ENCODE peak calls at places on chromosomes 13 and 19, in four cellular contexts. One of them, this sample, is unnamed.

GRCh38 chr13:90299238-90299637 is 1048.2 kb upstream of the MIR17HG start:
- DNase-seq in K562: no peak
- DNase-seq in H1: no peak
- DNase-seq in GM12878: no peak
- DNase-seq in this sample: no peak

GRCh38 chr13:44726214-44726613 is 150.1 kb upstream of the TSC22D1 start:
- DNase-seq in K562: no peak
- DNase-seq in H1: no peak
- DNase-seq in GM12878: no peak
- DNase-seq in this sample: no peak

GRCh38 chr13:76226941-76227340 is 590.8 kb downstream of the LMO7 start:
- DNase-seq in K562: no peak
- DNase-seq in H1: no peak
- DNase-seq in GM12878: no peak
- DNase-seq in this sample: no peak

GRCh38 chr13:94254737-94255136 is 224.7 kb downstream of the DCT start:
- DNase-seq in K562: no peak
- DNase-seq in H1: no peak
- DNase-seq in GM12878: no peak
- DNase-seq in this sample: no peak

GRCh38 chr13:21625366-21625765 is 21.4 kb upstream of the MICU2 start:
- DNase-seq in K562: peak
- DNase-seq in H1: no peak
- DNase-seq in GM12878: no peak
- DNase-seq in this sample: peak

GRCh38 chr19:10316229-10317044 is 622 bp upstream of the FDX2 start:
- DNase-seq in K562: peak
- DNase-seq in H1: no peak
- DNase-seq in GM12878: no peak
- DNase-seq in this sample: no peak

GRCh38 chr13:69585656-69586055 is 522.0 kb upstream of the ATXN8OS start:
- DNase-seq in K562: no peak
- DNase-seq in H1: no peak
- DNase-seq in GM12878: no peak
- DNase-seq in this sample: no peak

GRCh38 chr13:51785592-51786424 is 18.2 kb downstream of the DHRS12 start:
- DNase-seq in K562: peak
- DNase-seq in H1: no peak
- DNase-seq in GM12878: no peak
- DNase-seq in this sample: no peak

GRCh38 chr19:8395621-8396082 is 5.5 kb downstream of the RAB11B start:
- DNase-seq in K562: no peak
- DNase-seq in H1: no peak
- DNase-seq in GM12878: no peak
- DNase-seq in this sample: no peak

GRCh38 chr13:50843256-50844043 is at the start of gene DLEU7:
- DNase-seq in K562: no peak
- DNase-seq in H1: peak
- DNase-seq in GM12878: no peak
- DNase-seq in this sample: no peak

GRCh38 chr13:110226051-110226562 is 80.8 kb downstream of the COL4A1 start:
- DNase-seq in K562: no peak
- DNase-seq in H1: no peak
- DNase-seq in GM12878: no peak
- DNase-seq in this sample: no peak

GRCh38 chr13:44906758-44907157 is 82.5 kb downstream of the NUFIP1 start:
- DNase-seq in K562: no peak
- DNase-seq in H1: no peak
- DNase-seq in GM12878: no peak
- DNase-seq in this sample: no peak

GRCh38 chr19:19627716-19628498 is at the start of gene LPAR2:
- DNase-seq in K562: no peak
- DNase-seq in H1: peak
- DNase-seq in GM12878: no peak
- DNase-seq in this sample: peak
- TF ChIP-seq EGR1 in K562: no peak
- TF ChIP-seq EGR1 in H1: no peak
- TF ChIP-seq EGR1 in GM12878: no peak
- TF ChIP-seq EGR1 in this sample: no peak

GRCh38 chr13:100527644-100528043 is 60.9 kb downstream of the GGACT start:
- DNase-seq in K562: no peak
- DNase-seq in H1: no peak
- DNase-seq in GM12878: no peak
- DNase-seq in this sample: no peak

GRCh38 chr13:100528820-100529219 is 59.8 kb downstream of the GGACT start:
- DNase-seq in K562: no peak
- DNase-seq in H1: no peak
- DNase-seq in GM12878: no peak
- DNase-seq in this sample: no peak

GRCh38 chr13:100526299-100527030 is 62.1 kb downstream of the GGACT start:
- DNase-seq in K562: no peak
- DNase-seq in H1: no peak
- DNase-seq in GM12878: no peak
- DNase-seq in this sample: no peak

GRCh38 chr13:100529666-100530065 is 58.9 kb downstream of the GGACT start:
- DNase-seq in K562: no peak
- DNase-seq in H1: peak
- DNase-seq in GM12878: no peak
- DNase-seq in this sample: no peak

DNA sequence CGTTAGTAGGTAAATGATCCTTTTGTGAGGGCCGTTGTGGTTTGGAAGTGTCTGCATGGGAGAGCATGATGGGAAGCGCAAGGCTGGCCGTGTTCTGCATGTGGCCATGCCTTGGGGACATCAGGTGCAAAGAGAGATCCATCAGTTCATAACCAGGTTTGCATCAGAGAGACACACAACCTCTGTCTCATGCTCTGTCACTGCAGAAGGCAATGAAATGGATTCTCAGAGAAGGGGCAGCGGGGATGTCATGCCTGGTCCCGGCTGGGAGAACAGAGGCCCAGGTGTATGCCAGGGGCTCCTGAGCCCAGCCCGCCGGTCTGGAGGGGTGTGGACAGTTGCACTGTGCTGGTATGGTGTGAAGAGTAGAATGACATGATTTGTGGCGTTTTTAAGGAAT is 60.2 kb downstream of the GGACT start:
- DNase-seq in K562: no peak
- DNase-seq in H1: no peak
- DNase-seq in GM12878: no peak
- DNase-seq in this sample: no peak
- H3K4me3 ChIP-seq in K562: no peak
- H3K4me3 ChIP-seq in H1: no peak
- H3K4me3 ChIP-seq in GM12878: no peak
- H3K4me3 ChIP-seq in this sample: no peak

GRCh38 chr19:37972803-37973202 is 65.8 kb downstream of the SIPA1L3 start:
- DNase-seq in K562: no peak
- DNase-seq in H1: no peak
- DNase-seq in GM12878: no peak
- DNase-seq in this sample: no peak
- TF ChIP-seq EGR1 in K562: no peak
- TF ChIP-seq EGR1 in H1: no peak
- TF ChIP-seq EGR1 in GM12878: no peak
- TF ChIP-seq EGR1 in this sample: no peak

GRCh38 chr19:1612114-1613086 is 7.1 kb upstream of the UQCR11 start:
- DNase-seq in K562: no peak
- DNase-seq in H1: no peak
- DNase-seq in GM12878: no peak
- DNase-seq in this sample: no peak

GRCh38 chr19:1615156-1615765 is 10.0 kb upstream of the UQCR11 start:
- DNase-seq in K562: no peak
- DNase-seq in H1: no peak
- DNase-seq in GM12878: no peak
- DNase-seq in this sample: no peak

GRCh38 chr19:1616396-1616795 is 11.1 kb upstream of the UQCR11 start:
- DNase-seq in K562: no peak
- DNase-seq in H1: no peak
- DNase-seq in GM12878: no peak
- DNase-seq in this sample: no peak

GRCh38 chr19:1611353-1611752 is 6.1 kb upstream of the UQCR11 start:
- DNase-seq in K562: no peak
- DNase-seq in H1: no peak
- DNase-seq in GM12878: no peak
- DNase-seq in this sample: no peak

GRCh38 chr19:1613808-1614570 is 8.7 kb upstream of the UQCR11 start:
- DNase-seq in K562: no peak
- DNase-seq in H1: no peak
- DNase-seq in GM12878: no peak
- DNase-seq in this sample: no peak
- H3K4me3 ChIP-seq in K562: no peak
- H3K4me3 ChIP-seq in H1: no peak
- H3K4me3 ChIP-seq in GM12878: no peak
- H3K4me3 ChIP-seq in this sample: no peak

GRCh38 chr19:18049390-18049789 is 37.3 kb downstream of the IL12RB1 start:
- DNase-seq in K562: no peak
- DNase-seq in H1: no peak
- DNase-seq in GM12878: no peak
- DNase-seq in this sample: no peak
- TF ChIP-seq EGR1 in K562: no peak
- TF ChIP-seq EGR1 in H1: no peak
- TF ChIP-seq EGR1 in GM12878: no peak
- TF ChIP-seq EGR1 in this sample: no peak

GRCh38 chr19:1295169-1296012 is 9.7 kb downstream of the EFNA2 start:
- DNase-seq in K562: peak
- DNase-seq in H1: peak
- DNase-seq in GM12878: no peak
- DNase-seq in this sample: no peak
- H3K4me3 ChIP-seq in K562: peak
- H3K4me3 ChIP-seq in H1: peak
- H3K4me3 ChIP-seq in GM12878: no peak
- H3K4me3 ChIP-seq in this sample: no peak

GRCh38 chr19:55563261-55563690 is 17.4 kb downstream of the ZNF579 start:
- DNase-seq in K562: no peak
- DNase-seq in H1: no peak
- DNase-seq in GM12878: no peak
- DNase-seq in this sample: no peak

GRCh38 chr19:55554749-55555152 is 9.4 kb upstream of the SBK3 start:
- DNase-seq in K562: peak
- DNase-seq in H1: no peak
- DNase-seq in GM12878: no peak
- DNase-seq in this sample: no peak

GRCh38 chr19:55554302-55554701 is 9.0 kb upstream of the SBK3 start:
- DNase-seq in K562: peak
- DNase-seq in H1: no peak
- DNase-seq in GM12878: no peak
- DNase-seq in this sample: no peak

DNA sequence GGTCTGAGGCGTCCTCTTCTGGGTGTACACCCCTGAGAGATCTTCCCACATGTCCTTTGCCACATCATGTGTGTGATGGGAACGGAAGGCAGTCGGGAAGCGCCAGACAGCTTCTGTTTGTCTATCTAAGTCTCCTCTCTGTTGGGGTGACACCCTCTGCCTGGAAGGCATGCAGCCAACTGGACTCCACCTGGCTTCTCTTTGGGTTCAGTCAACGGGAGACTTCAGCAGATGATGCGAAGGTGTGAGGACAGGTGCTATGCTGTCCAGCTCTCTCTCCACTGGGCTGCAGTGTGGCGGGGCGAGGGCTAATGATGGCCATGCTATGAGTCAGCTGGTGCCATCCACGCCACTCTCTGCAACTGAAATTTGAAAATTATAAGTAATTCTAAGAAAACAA is 14.3 kb upstream of the SBK3 start:
- DNase-seq in K562: no peak
- DNase-seq in H1: no peak
- DNase-seq in GM12878: no peak
- DNase-seq in this sample: no peak
- TF ChIP-seq EGR1 in K562: no peak
- TF ChIP-seq EGR1 in H1: no peak
- TF ChIP-seq EGR1 in GM12878: no peak
- TF ChIP-seq EGR1 in this sample: no peak

DNA sequence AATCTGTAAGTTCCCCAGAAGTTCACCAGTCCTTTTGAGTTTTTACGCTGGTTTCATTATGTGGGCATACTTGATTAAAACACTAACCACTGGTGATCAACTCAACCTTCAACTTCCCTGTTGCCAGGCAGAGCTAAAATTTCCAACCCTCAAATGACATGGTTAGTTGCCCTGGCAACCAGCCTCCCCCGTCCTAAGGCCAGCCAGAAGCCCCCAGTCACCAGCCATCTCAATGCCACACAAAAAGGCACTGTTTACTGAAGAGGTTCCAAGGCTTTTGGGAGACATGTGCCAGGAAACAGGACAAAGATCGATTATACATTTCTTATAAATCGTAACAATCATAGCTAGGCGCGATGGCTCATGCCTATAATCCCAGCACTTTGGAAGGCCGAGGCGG is 1.6 kb downstream of the ZNF649 start:
- DNase-seq in K562: no peak
- DNase-seq in H1: no peak
- DNase-seq in GM12878: no peak
- DNase-seq in this sample: no peak
- H3K4me3 ChIP-seq in K562: peak
- H3K4me3 ChIP-seq in H1: peak
- H3K4me3 ChIP-seq in GM12878: no peak
- H3K4me3 ChIP-seq in this sample: no peak

GRCh38 chr19:58021541-58022282 is 12.1 kb upstream of the ZSCAN1 start:
- DNase-seq in K562: peak
- DNase-seq in H1: peak
- DNase-seq in GM12878: no peak
- DNase-seq in this sample: no peak
- TF ChIP-seq EGR1 in K562: no peak
- TF ChIP-seq EGR1 in H1: no peak
- TF ChIP-seq EGR1 in GM12878: no peak
- TF ChIP-seq EGR1 in this sample: no peak

This sample was measured in HCT116.